ENCODE peak calls at places on chromosomes 16 and 17, in nine cellular contexts. One of them, this sample, is unnamed.

GRCh38 chr17:28513476-28513875 is 7.3 kb downstream of the FOXN1 start:
- DNase-seq in glomerular endothelial cell: no peak
- DNase-seq in skeletal muscle cell: no peak
- DNase-seq in A549: no peak
- DNase-seq in AG09319: no peak
- DNase-seq in NCI-H1417: no peak
- DNase-seq in fibroblast of the aortic adventitia: no peak
- DNase-seq in mesenchymal stem cell: no peak
- DNase-seq in T-cell: no peak
- DNase-seq in this sample: no peak

GRCh38 chr16:29744541-29745101 is 1.2 kb downstream of the C16orf54 start:
- DNase-seq in skeletal muscle cell: no peak
- DNase-seq in mesenchymal stem cell: no peak
- DNase-seq in T-cell: peak; percentile 13
- DNase-seq in glomerular endothelial cell: no peak
- DNase-seq in NCI-H1417: no peak
- DNase-seq in fibroblast of the aortic adventitia: no peak
- DNase-seq in AG09319: no peak
- DNase-seq in A549: no peak
- DNase-seq in this sample: no peak

GRCh38 chr17:16881239-16881924 is 90.5 kb downstream of the TNFRSF13B start:
- DNase-seq in T-cell: no peak
- DNase-seq in fibroblast of the aortic adventitia: no peak
- DNase-seq in NCI-H1417: no peak
- DNase-seq in skeletal muscle cell: no peak
- DNase-seq in A549: no peak
- DNase-seq in glomerular endothelial cell: no peak
- DNase-seq in mesenchymal stem cell: no peak
- DNase-seq in AG09319: no peak
- DNase-seq in this sample: no peak

GRCh38 chr17:17711708-17712141 is 30.5 kb downstream of the RAI1 start:
- DNase-seq in glomerular endothelial cell: no peak
- DNase-seq in T-cell: no peak
- DNase-seq in A549: no peak
- DNase-seq in AG09319: no peak
- DNase-seq in skeletal muscle cell: no peak
- DNase-seq in NCI-H1417: no peak
- DNase-seq in fibroblast of the aortic adventitia: no peak
- DNase-seq in mesenchymal stem cell: peak; percentile 79
- DNase-seq in this sample: no peak

GRCh38 chr16:22291860-22292692 is 5.1 kb upstream of the POLR3E start:
- DNase-seq in T-cell: no peak
- DNase-seq in A549: no peak
- DNase-seq in fibroblast of the aortic adventitia: peak; percentile 85
- DNase-seq in mesenchymal stem cell: peak; percentile 52
- DNase-seq in glomerular endothelial cell: no peak
- DNase-seq in NCI-H1417: no peak
- DNase-seq in AG09319: no peak
- DNase-seq in skeletal muscle cell: no peak
- DNase-seq in this sample: no peak

GRCh38 chr17:33560871-33561270 is 267.8 kb upstream of the ASIC2 start:
- DNase-seq in glomerular endothelial cell: no peak
- DNase-seq in T-cell: no peak
- DNase-seq in A549: no peak
- DNase-seq in AG09319: no peak
- DNase-seq in skeletal muscle cell: no peak
- DNase-seq in mesenchymal stem cell: no peak
- DNase-seq in NCI-H1417: no peak
- DNase-seq in fibroblast of the aortic adventitia: no peak
- DNase-seq in this sample: no peak

GRCh38 chr17:41784207-41784744 is 2.2 kb downstream of the JUP start:
- DNase-seq in mesenchymal stem cell: peak; percentile 60
- DNase-seq in A549: peak; percentile 80
- DNase-seq in fibroblast of the aortic adventitia: peak; percentile 32
- DNase-seq in skeletal muscle cell: no peak
- DNase-seq in AG09319: no peak
- DNase-seq in T-cell: no peak
- DNase-seq in NCI-H1417: no peak
- DNase-seq in glomerular endothelial cell: no peak
- DNase-seq in this sample: peak; percentile 82

GRCh38 chr17:35467824-35468223 is 19.3 kb upstream of the SLFN13 start:
- DNase-seq in mesenchymal stem cell: no peak
- DNase-seq in NCI-H1417: no peak
- DNase-seq in fibroblast of the aortic adventitia: no peak
- DNase-seq in AG09319: no peak
- DNase-seq in glomerular endothelial cell: no peak
- DNase-seq in A549: no peak
- DNase-seq in T-cell: no peak
- DNase-seq in skeletal muscle cell: no peak
- DNase-seq in this sample: no peak

GRCh38 chr17:31216053-31216751 is 80.8 kb downstream of the OMG start:
- DNase-seq in A549: peak; percentile 23
- DNase-seq in skeletal muscle cell: peak; percentile 55
- DNase-seq in NCI-H1417: peak; percentile 55
- DNase-seq in AG09319: peak; percentile 74
- DNase-seq in glomerular endothelial cell: peak; percentile 48
- DNase-seq in T-cell: no peak
- DNase-seq in fibroblast of the aortic adventitia: peak; percentile 92
- DNase-seq in mesenchymal stem cell: peak; percentile 64
- DNase-seq in this sample: peak; percentile 74

GRCh38 chr16:14427371-14427948 is 202.6 kb downstream of the PARN start:
- DNase-seq in NCI-H1417: no peak
- DNase-seq in mesenchymal stem cell: peak; percentile 35
- DNase-seq in fibroblast of the aortic adventitia: peak; percentile 41
- DNase-seq in AG09319: no peak
- DNase-seq in A549: no peak
- DNase-seq in skeletal muscle cell: no peak
- DNase-seq in glomerular endothelial cell: no peak
- DNase-seq in T-cell: no peak
- DNase-seq in this sample: peak; percentile 19

GRCh38 chr17:68820476-68820824 is 134.7 kb downstream of the ABCA8 start:
- DNase-seq in NCI-H1417: no peak
- DNase-seq in T-cell: no peak
- DNase-seq in AG09319: no peak
- DNase-seq in glomerular endothelial cell: no peak
- DNase-seq in mesenchymal stem cell: peak; percentile 34
- DNase-seq in A549: no peak
- DNase-seq in skeletal muscle cell: no peak
- DNase-seq in fibroblast of the aortic adventitia: no peak
- DNase-seq in this sample: no peak

GRCh38 chr16:24775455-24775854 is 46.0 kb downstream of the TNRC6A start:
- DNase-seq in skeletal muscle cell: peak; percentile 20
- DNase-seq in T-cell: no peak
- DNase-seq in AG09319: no peak
- DNase-seq in mesenchymal stem cell: peak; percentile 24
- DNase-seq in A549: no peak
- DNase-seq in glomerular endothelial cell: no peak
- DNase-seq in fibroblast of the aortic adventitia: peak; percentile 58
- DNase-seq in NCI-H1417: no peak
- DNase-seq in this sample: no peak